ENCODE peak calls at places on chromosomes 5 and 9, in eight cellular contexts. R is trophoblast cell; J is transverse colon; N is cardiac muscle cell; A is stomach; X is A673; Q is sigmoid colon; Y is effector memory CD4-positive, alpha-beta T cell. G is an unnamed sample.
A peak's percentile ranks its signal among the peaks of the same experiment; 100 is the strongest.

GRCh38 chr5:149671544-149671943 is 58.6 kb upstream of the PPARGC1B start:
- DNase-seq in N (no peak), X (no peak), J (peak; percentile 78), Y (no peak), A (peak; percentile 78), Q (no peak), R (no peak), G (peak; percentile 88)

GRCh38 chr5:149251546-149251945 is 20.1 kb upstream of the AFAP1L1 start:
- DNase-seq in A (no peak), J (no peak), X (no peak), N (no peak), Q (no peak), Y (no peak), R (no peak), G (no peak)

GRCh38 chr5:126499742-126500396 is 76.7 kb downstream of the GRAMD2B start:
- DNase-seq in Y (no peak), X (peak; percentile 56), R (peak; percentile 51), J (no peak), A (no peak), N (peak; percentile 42), Q (no peak), G (peak; percentile 50)

GRCh38 chr5:116947691-116948528 is 373.3 kb upstream of the SEMA6A start:
- DNase-seq in A (peak; percentile 80), N (peak; percentile 50), R (peak; percentile 93), Q (no peak), Y (no peak), J (peak; percentile 77), X (peak; percentile 78), G (peak; percentile 76)

GRCh38 chr9:117437283-117437682 is 22.4 kb upstream of the ASTN2 start:
- DNase-seq in N (no peak), J (no peak), R (no peak), Y (no peak), X (no peak), Q (no peak), A (no peak), G (no peak)

GRCh38 chr9:9997585-9997984 is 615.2 kb downstream of the PTPRD start:
- DNase-seq in N (no peak), J (no peak), Y (no peak), A (no peak), X (no peak), Q (no peak), R (no peak), G (no peak)

GRCh38 chr9:72362118-72362531 is 2.9 kb downstream of the ZFAND5 start:
- DNase-seq in Q (no peak), R (peak; percentile 51), X (no peak), Y (no peak), J (no peak), N (no peak), A (no peak), G (peak; percentile 60)

GRCh38 chr5:8831251-8831650 is 714.6 kb downstream of the SEMA5A start:
- DNase-seq in A (no peak), Q (no peak), R (no peak), X (no peak), N (no peak), Y (no peak), J (no peak), G (no peak)

GRCh38 chr5:173950829-173951228 is 38.1 kb upstream of the C5orf47 start:
- DNase-seq in X (no peak), N (no peak), Q (no peak), Y (no peak), A (no peak), R (no peak), J (no peak), G (no peak)

GRCh38 chr5:161535762-161536161 is 10.8 kb downstream of the GABRB2 start:
- DNase-seq in Q (no peak), X (no peak), N (peak; percentile 35), R (no peak), Y (no peak), A (no peak), J (no peak), G (peak; percentile 33)

GRCh38 chr9:89747589-89747988 is 142.8 kb downstream of the GADD45G start:
- DNase-seq in Q (no peak), Y (no peak), A (no peak), J (no peak), N (no peak), X (no peak), R (no peak), G (no peak)

GRCh38 chr9:18756712-18757125 is 276.3 kb downstream of the SAXO1 start:
- DNase-seq in R (no peak), Q (no peak), N (no peak), Y (no peak), J (no peak), X (no peak), A (no peak), G (no peak)

GRCh38 chr5:39319395-39319794 is 44.9 kb downstream of the C9 start:
- DNase-seq in J (no peak), N (no peak), A (no peak), Q (no peak), Y (no peak), R (no peak), X (no peak), G (no peak)

GRCh38 chr5:10566556-10567068 is 2.7 kb downstream of the ANKRD33B start:
- DNase-seq in N (no peak), Y (no peak), A (no peak), J (no peak), X (no peak), Q (no peak), R (no peak), G (no peak)
- H3K4me3 ChIP-seq in N (no peak overlapping the region), Y (no peak overlapping the region), A (peak overlapping the region; percentile 74), J (no peak overlapping the region), X (no peak overlapping the region), Q (peak overlapping the region; percentile 57), R (no peak overlapping the region), G (no peak overlapping the region)

GRCh38 chr5:67058998-67059746 is 137.4 kb downstream of the CD180 start:
- DNase-seq in N (peak; percentile 85), R (no peak), J (no peak), Q (no peak), Y (no peak), A (no peak), X (no peak), G (no peak)

GRCh38 chr5:67059747-67060490 is 136.7 kb downstream of the CD180 start:
- DNase-seq in A (no peak), Q (no peak), J (no peak), Y (no peak), X (no peak), R (no peak), N (no peak), G (no peak)

GRCh38 chr5:67063791-67064190 is 132.8 kb downstream of the CD180 start:
- DNase-seq in R (peak; percentile 45), X (no peak), J (no peak), Q (no peak), A (no peak), Y (no peak), N (no peak), G (no peak)

GRCh38 chr5:67063055-67063454 is 133.5 kb downstream of the CD180 start:
- DNase-seq in Y (no peak), X (no peak), Q (no peak), A (no peak), R (no peak), J (no peak), N (no peak), G (no peak)

DNA sequence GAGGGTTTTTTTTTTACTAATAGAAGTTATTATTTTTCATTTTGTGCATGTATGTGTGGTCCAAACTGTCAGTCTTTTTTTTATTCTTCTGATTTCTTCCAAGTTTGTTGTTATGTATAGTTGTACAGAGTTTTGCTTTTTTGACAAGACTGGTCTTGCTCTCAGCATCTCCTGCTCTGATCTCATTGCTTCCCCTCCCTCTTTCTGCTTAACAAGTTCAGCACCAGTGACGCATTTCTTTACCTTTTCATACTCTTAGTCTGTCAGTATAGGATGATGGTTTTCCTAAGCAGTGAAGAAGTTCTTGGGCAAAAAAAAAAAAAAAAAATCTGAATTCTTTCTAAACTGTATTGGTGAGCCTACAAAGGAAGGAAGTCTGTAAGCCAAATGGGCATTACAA is 135.1 kb downstream of the CD180 start:
- DNase-seq in N (no peak), X (no peak), J (no peak), Q (no peak), R (no peak), Y (no peak), A (no peak), G (no peak)
- H3K4me1 ChIP-seq in N (peaks cover 58% of the 10 kb centered on the region), X (no peaks in the 10 kb centered on the region), J (no peaks in the 10 kb centered on the region), Q (no peaks in the 10 kb centered on the region), R (no peaks in the 10 kb centered on the region), Y (peaks cover 7% of the 10 kb centered on the region), A (peaks cover 41% of the 10 kb centered on the region), G (no peaks in the 10 kb centered on the region)

GRCh38 chr5:52864884-52865283 is 77.2 kb downstream of the ITGA1 start:
- DNase-seq in Q (no peak), J (no peak), X (no peak), A (no peak), N (no peak), Y (no peak), R (peak; percentile 98), G (no peak)
- H3K27ac ChIP-seq in Q (peak overlapping the region; percentile 70), J (peak overlapping the region; percentile 68), X (no peak overlapping the region), A (peak overlapping the region; percentile 29), N (no peak overlapping the region), Y (no peak overlapping the region), R (no peak overlapping the region), G (no peak overlapping the region)

GRCh38 chr9:75628952-75629351 is 261.5 kb upstream of the PCSK5 start:
- DNase-seq in X (no peak), J (no peak), N (no peak), R (no peak), Y (no peak), Q (no peak), A (no peak), G (no peak)

GRCh38 chr9:75624984-75625383 is 265.5 kb upstream of the PCSK5 start:
- DNase-seq in Y (no peak), R (no peak), J (peak; percentile 28), X (no peak), A (no peak), N (no peak), Q (no peak), G (peak; percentile 17)

GRCh38 chr9:75623462-75623861 is 267.0 kb upstream of the PCSK5 start:
- DNase-seq in Y (no peak), J (no peak), A (no peak), R (no peak), X (no peak), Q (no peak), N (no peak), G (no peak)

DNA sequence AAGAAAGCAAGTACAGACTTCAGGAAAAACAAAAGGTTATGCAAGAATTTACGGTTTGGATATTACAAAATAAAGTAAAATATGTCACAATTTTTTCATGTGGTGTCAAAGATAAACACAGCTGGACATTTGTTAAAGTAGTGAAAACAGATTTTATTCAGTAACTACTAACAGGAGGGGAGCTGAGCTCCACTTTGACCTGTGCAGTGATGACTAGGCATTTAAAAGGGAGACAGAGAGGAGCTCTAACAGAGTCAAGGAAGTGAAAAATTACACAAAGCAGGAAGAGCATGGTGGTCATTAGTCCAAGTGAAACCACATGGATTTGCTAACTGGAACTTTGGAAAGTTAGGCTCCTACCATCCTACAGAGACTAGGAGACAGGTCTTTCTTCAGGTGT is 263.6 kb upstream of the PCSK5 start:
- DNase-seq in X (no peak), N (no peak), R (peak; percentile 14), A (no peak), Y (no peak), J (no peak), Q (no peak), G (no peak)
- H3K4me3 ChIP-seq in X (no peak overlapping the region), N (no peak overlapping the region), R (no peak overlapping the region), A (no peak overlapping the region), Y (no peak overlapping the region), J (no peak overlapping the region), Q (no peak overlapping the region), G (no peak overlapping the region)

GRCh38 chr5:177385720-177386119 is 1.5 kb downstream of the SLC34A1 start:
- DNase-seq in Q (no peak), Y (no peak), J (no peak), R (no peak), X (no peak), N (no peak), A (no peak), G (no peak)
- H3K4me1 ChIP-seq in Q (no peaks in the 10 kb centered on the region), Y (peaks cover 43% of the 10 kb centered on the region), J (peaks cover 14% of the 10 kb centered on the region), R (peaks cover 17% of the 10 kb centered on the region), X (peaks cover 2% of the 10 kb centered on the region), N (no peaks in the 10 kb centered on the region), A (peaks cover 20% of the 10 kb centered on the region), G (no peaks in the 10 kb centered on the region)